ENCODE peak calls at places on chromosomes 2 and 18, in eight cellular contexts. I is chondrocyte, W is fibroblast of lung, C is MCF 10A, V is cardiac muscle cell, O is AG09319, L is ovary, U is Peyer's patch. P is an unnamed sample.

GRCh38 chr2:61328707-61329251 is 142.1 kb downstream of the USP34 start:
- DNase-seq in I (no peak), W (no peak), C (no peak), V (no peak), O (no peak), L (no peak), U (no peak), P (no peak)

GRCh38 chr18:75204262-75204977 is 4.5 kb downstream of the PTGR3 start:
- DNase-seq in I (no peak), W (peak), C (no peak), V (peak), O (no peak), L (peak), U (peak), P (peak)

GRCh38 chr2:200763422-200763821 is 48.3 kb upstream of the BZW1 start:
- DNase-seq in I (no peak), W (no peak), C (no peak), V (no peak), O (no peak), L (no peak), U (no peak), P (no peak)

GRCh38 chr2:191976436-191976835 is 129.5 kb upstream of the CAVIN2 start:
- DNase-seq in I (no peak), W (peak), C (no peak), V (no peak), O (peak), L (no peak), U (no peak), P (no peak)

GRCh38 chr2:54454922-54455583 is 1.1 kb upstream of the SPTBN1 start:
- DNase-seq in I (no peak), W (no peak), C (no peak), V (peak), O (no peak), L (peak), U (no peak), P (peak)

GRCh38 chr2:96143848-96144480 is 1.3 kb downstream of the DUSP2 start:
- DNase-seq in I (no peak), W (no peak), C (peak), V (no peak), O (no peak), L (peak), U (peak), P (peak)

GRCh38 chr2:97751752-97752151 is 38.4 kb downstream of the ZAP70 start:
- DNase-seq in I (no peak), W (peak), C (peak), V (peak), O (no peak), L (no peak), U (no peak), P (no peak)

GRCh38 chr2:55712477-55713060 is 18.9 kb upstream of the PNPT1 start:
- DNase-seq in I (no peak), W (no peak), C (no peak), V (peak), O (no peak), L (no peak), U (no peak), P (no peak)

GRCh38 chr2:235489897-235490296 is 3.9 kb upstream of the AGAP1 start:
- DNase-seq in I (no peak), W (no peak), C (no peak), V (no peak), O (no peak), L (no peak), U (no peak), P (no peak)

GRCh38 chr18:36534154-36534688 is 236.7 kb downstream of the FHOD3 start:
- DNase-seq in I (no peak), W (no peak), C (no peak), V (no peak), O (no peak), L (no peak), U (no peak), P (no peak)

GRCh38 chr2:63049291-63050185 is 1.1 kb upstream of the OTX1 start:
- DNase-seq in I (no peak), W (no peak), C (no peak), V (no peak), O (no peak), L (peak), U (no peak), P (peak)

GRCh38 chr2:25894135-25894830 is 16.0 kb upstream of the ASXL2 start:
- DNase-seq in I (no peak), W (peak), C (peak), V (no peak), O (no peak), L (no peak), U (peak), P (no peak)

GRCh38 chr2:61177727-61178549 is 15.9 kb downstream of the C2orf74 start:
- DNase-seq in I (no peak), W (peak), C (peak), V (no peak), O (no peak), L (no peak), U (peak), P (peak)

GRCh38 chr2:220748875-220749479 is 823.1 kb downstream of the EPHA4 start:
- DNase-seq in I (peak), W (no peak), C (no peak), V (no peak), O (no peak), L (no peak), U (no peak), P (no peak)

GRCh38 chr2:7655629-7656028 is 738.4 kb downstream of the RNF144A start:
- DNase-seq in I (no peak), W (no peak), C (no peak), V (no peak), O (no peak), L (no peak), U (no peak), P (no peak)

GRCh38 chr2:239445771-239446524 is 45.1 kb upstream of the HDAC4 start:
- DNase-seq in I (no peak), W (peak), C (peak), V (no peak), O (no peak), L (peak), U (no peak), P (no peak)

GRCh38 chr2:45992021-45992745 is 305.0 kb upstream of the EPAS1 start:
- DNase-seq in I (no peak), W (peak), C (peak), V (no peak), O (peak), L (no peak), U (peak), P (no peak)

GRCh38 chr2:182015334-182016109 is 29.9 kb downstream of the PPP1R1C start:
- DNase-seq in I (no peak), W (no peak), C (no peak), V (no peak), O (no peak), L (no peak), U (no peak), P (no peak)

GRCh38 chr2:38602136-38602731 is 494 bp downstream of the HNRNPLL start:
- DNase-seq in I (no peak), W (no peak), C (peak), V (peak), O (no peak), L (peak), U (peak), P (peak)

GRCh38 chr2:192126912-192127311 is 67.8 kb downstream of the TMEFF2 start:
- DNase-seq in I (no peak), W (no peak), C (no peak), V (no peak), O (no peak), L (no peak), U (no peak), P (no peak)

GRCh38 chr2:31980674-31981356 is 30.0 kb downstream of the MEMO1 start:
- DNase-seq in I (no peak), W (peak), C (peak), V (peak), O (no peak), L (no peak), U (no peak), P (peak)

GRCh38 chr2:101832114-101832513 is 134.6 kb downstream of the MAP4K4 start:
- DNase-seq in I (no peak), W (no peak), C (no peak), V (no peak), O (no peak), L (no peak), U (no peak), P (no peak)

GRCh38 chr2:234963785-234964615 is 12.2 kb downstream of the SH3BP4 start:
- DNase-seq in I (no peak), W (peak), C (peak), V (no peak), O (peak), L (no peak), U (no peak), P (no peak)

GRCh38 chr2:219736196-219736595 is 108.8 kb downstream of the SLC4A3 start:
- DNase-seq in I (no peak), W (peak), C (peak), V (peak), O (peak), L (no peak), U (no peak), P (peak)

GRCh38 chr2:173407176-173407575 is 52.5 kb downstream of the CDCA7 start:
- DNase-seq in I (no peak), W (no peak), C (no peak), V (no peak), O (no peak), L (no peak), U (no peak), P (no peak)

GRCh38 chr2:120761164-120761861 is 25.6 kb downstream of the GLI2 start:
- DNase-seq in I (peak), W (no peak), C (no peak), V (no peak), O (no peak), L (peak), U (peak), P (no peak)

GRCh38 chr2:160268382-160268781 is 68.3 kb upstream of the ITGB6 start:
- DNase-seq in I (no peak), W (no peak), C (no peak), V (no peak), O (no peak), L (no peak), U (no peak), P (no peak)

GRCh38 chr2:150587547-150588209 is 100.2 kb upstream of the RND3 start:
- DNase-seq in I (no peak), W (peak), C (no peak), V (no peak), O (no peak), L (no peak), U (no peak), P (no peak)

GRCh38 chr2:205556841-205557539 is 125.3 kb upstream of the NRP2 start:
- DNase-seq in I (no peak), W (no peak), C (no peak), V (no peak), O (no peak), L (no peak), U (no peak), P (no peak)

GRCh38 chr2:178005756-178006155 is 66.8 kb downstream of the PDE11A start:
- DNase-seq in I (no peak), W (no peak), C (no peak), V (no peak), O (no peak), L (no peak), U (no peak), P (no peak)

GRCh38 chr2:127695491-127696472 is 5.5 kb upstream of the SFT2D3 start:
- DNase-seq in I (no peak), W (peak), C (peak), V (peak), O (no peak), L (peak), U (peak), P (peak)

GRCh38 chr2:197628043-197628500 is 47.3 kb downstream of the RFTN2 start:
- DNase-seq in I (no peak), W (no peak), C (no peak), V (peak), O (no peak), L (no peak), U (no peak), P (no peak)

GRCh38 chr2:156565066-156565710 is 129.0 kb downstream of the GPD2 start:
- DNase-seq in I (no peak), W (peak), C (no peak), V (no peak), O (peak), L (no peak), U (no peak), P (no peak)

GRCh38 chr2:55883829-55884228 is 39.8 kb downstream of the EFEMP1 start:
- DNase-seq in I (no peak), W (no peak), C (no peak), V (no peak), O (no peak), L (no peak), U (no peak), P (no peak)

GRCh38 chr2:109560265-109560664 is 53.5 kb downstream of the SEPTIN10 start:
- DNase-seq in I (no peak), W (no peak), C (no peak), V (no peak), O (no peak), L (no peak), U (no peak), P (no peak)

GRCh38 chr2:152553518-152553917 is 163.7 kb downstream of the PRPF40A start:
- DNase-seq in I (no peak), W (no peak), C (no peak), V (no peak), O (no peak), L (no peak), U (no peak), P (no peak)

GRCh38 chr2:37975808-37976207 is 50.7 kb downstream of the RMDN2 start:
- DNase-seq in I (no peak), W (no peak), C (no peak), V (no peak), O (no peak), L (no peak), U (no peak), P (no peak)

GRCh38 chr18:34787931-34788532 is 77.9 kb downstream of the DTNA start:
- DNase-seq in I (no peak), W (peak), C (peak), V (peak), O (peak), L (no peak), U (no peak), P (peak)

GRCh38 chr18:41131050-41131449 is 824.0 kb upstream of the PIK3C3 start:
- DNase-seq in I (no peak), W (no peak), C (no peak), V (no peak), O (no peak), L (no peak), U (no peak), P (no peak)
- TF ChIP-seq CTCF in I (no peak), W (no peak), C (no peak), V (no peak), O (no peak), L (no peak), U (no peak), P (no peak)

GRCh38 chr2:86035883-86036789 is 69.5 kb downstream of the POLR1A start:
- DNase-seq in I (peak), W (peak), C (peak), V (no peak), O (peak), L (peak), U (peak), P (peak)
- TF ChIP-seq CTCF in I (peak), W (peak), C (no peak), V (peak), O (peak), L (peak), U (no peak), P (no peak)

GRCh38 chr2:226994775-226995174 is 158.9 kb downstream of the RHBDD1 start:
- DNase-seq in I (no peak), W (peak), C (peak), V (no peak), O (no peak), L (no peak), U (no peak), P (no peak)
- TF ChIP-seq CTCF in I (peak), W (peak), C (peak), V (no peak), O (no peak), L (no peak), U (no peak), P (no peak)

GRCh38 chr2:171347158-171347557 is 86.6 kb downstream of the METTL8 start:
- DNase-seq in I (no peak), W (no peak), C (no peak), V (peak), O (no peak), L (no peak), U (no peak), P (no peak)
- TF ChIP-seq CTCF in I (peak), W (no peak), C (no peak), V (no peak), O (no peak), L (no peak), U (no peak), P (no peak)

GRCh38 chr18:48139427-48140347 is 209.2 kb upstream of the SMAD2 start:
- DNase-seq in I (no peak), W (no peak), C (peak), V (peak), O (no peak), L (peak), U (peak), P (no peak)

GRCh38 chr18:48138660-48139426 is 208.4 kb upstream of the SMAD2 start:
- DNase-seq in I (no peak), W (no peak), C (no peak), V (no peak), O (no peak), L (no peak), U (no peak), P (no peak)

GRCh38 chr18:48136544-48137353 is 206.3 kb upstream of the SMAD2 start:
- DNase-seq in I (no peak), W (no peak), C (no peak), V (peak), O (no peak), L (peak), U (peak), P (peak)

GRCh38 chr18:48137354-48138208 is 207.1 kb upstream of the SMAD2 start:
- DNase-seq in I (no peak), W (no peak), C (no peak), V (no peak), O (no peak), L (no peak), U (peak), P (no peak)

GRCh38 chr18:48138211-48138610 is 207.8 kb upstream of the SMAD2 start:
- DNase-seq in I (no peak), W (no peak), C (no peak), V (no peak), O (no peak), L (no peak), U (no peak), P (peak)
- TF ChIP-seq CTCF in I (peak), W (no peak), C (no peak), V (no peak), O (no peak), L (no peak), U (no peak), P (no peak)

GRCh38 chr18:48749768-48750167 is 201.0 kb downstream of the SMAD7 start:
- DNase-seq in I (peak), W (peak), C (no peak), V (no peak), O (peak), L (peak), U (no peak), P (no peak)
- TF ChIP-seq CTCF in I (no peak), W (no peak), C (no peak), V (peak), O (peak), L (peak), U (no peak), P (no peak)

DNA sequence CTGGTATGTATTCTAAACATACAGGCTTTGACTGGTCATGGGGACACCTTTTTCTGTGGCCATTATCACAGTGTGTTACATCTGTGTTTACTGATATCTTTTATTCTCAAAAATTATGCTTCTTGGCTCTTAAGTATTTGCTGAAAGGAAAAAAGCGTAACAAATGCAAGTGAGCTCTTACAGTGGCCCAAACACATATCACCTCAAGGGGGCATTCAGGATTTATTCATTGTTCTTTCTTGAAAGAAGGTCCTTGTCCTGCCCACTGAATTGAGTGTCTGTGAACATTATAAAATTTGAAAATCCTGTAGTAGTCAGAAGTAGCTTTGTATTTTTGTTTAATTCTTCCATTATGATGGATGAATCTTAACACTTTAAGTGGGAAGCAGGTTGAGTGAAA is 454.5 kb downstream of the XIRP2 start:
- DNase-seq in I (no peak), W (peak), C (no peak), V (peak), O (no peak), L (no peak), U (no peak), P (no peak)
- TF ChIP-seq CTCF in I (peak), W (peak), C (no peak), V (peak), O (no peak), L (no peak), U (no peak), P (peak)

GRCh38 chr2:180240774-180241173 is 233.7 kb upstream of the CWC22 start:
- DNase-seq in I (no peak), W (peak), C (peak), V (no peak), O (no peak), L (no peak), U (no peak), P (no peak)
- TF ChIP-seq CTCF in I (peak), W (peak), C (peak), V (peak), O (peak), L (no peak), U (no peak), P (no peak)

P was measured in endothelial cell.